ENCODE peak calls at places on chromosomes 13 and 19, in nine cellular contexts. O, J, E, S, P, M, H, X and A are unnamed samples. For H3K9me3, the result is how much of the 10 kb centered on the place peaks cover.

GRCh38 chr13:113630804-113631203 is 27.2 kb downstream of the ATP4B start:
- DNase-seq in O (no peak), J (no peak), E (no peak), S (no peak), P (peak), M (no peak), H (no peak), X (peak), A (no peak)

GRCh38 chr13:85771856-85772255 is 27.4 kb downstream of the SLITRK6 start:
- DNase-seq in O (no peak), J (no peak), E (no peak), S (no peak), P (no peak), M (no peak), H (no peak), X (no peak), A (no peak)

GRCh38 chr13:113393226-113393571 is 29.3 kb upstream of the GRTP1 start:
- DNase-seq in O (no peak), J (no peak), E (no peak), S (no peak), P (no peak), M (no peak), H (no peak), X (peak), A (no peak)

GRCh38 chr19:8368136-8368535 is 4.2 kb downstream of the ANGPTL4 start:
- DNase-seq in O (no peak), J (no peak), E (no peak), S (no peak), P (no peak), M (no peak), H (no peak), X (no peak), A (no peak)

GRCh38 chr19:49133621-49134454 is 14.5 kb downstream of the PPFIA3 start:
- DNase-seq in O (peak), J (peak), E (no peak), S (no peak), P (peak), M (peak), H (no peak), X (peak), A (peak)

GRCh38 chr19:10289167-10289835 is 451 bp upstream of the ICAM5 start:
- DNase-seq in O (peak), J (no peak), E (no peak), S (peak), P (no peak), M (peak), H (no peak), X (peak), A (no peak)

GRCh38 chr13:27770809-27771208 is 21.5 kb upstream of the GSX1 start:
- DNase-seq in O (no peak), J (no peak), E (no peak), S (no peak), P (no peak), M (peak), H (no peak), X (no peak), A (no peak)

GRCh38 chr19:5903054-5903501 is 512 bp downstream of the NDUFA11 start:
- DNase-seq in O (no peak), J (no peak), E (peak), S (no peak), P (no peak), M (no peak), H (no peak), X (no peak), A (no peak)

GRCh38 chr13:45207319-45207718 is 6.5 kb upstream of the KCTD4 start:
- DNase-seq in O (no peak), J (no peak), E (no peak), S (no peak), P (no peak), M (no peak), H (no peak), X (no peak), A (no peak)

GRCh38 chr19:2888739-2889224 is 11.9 kb upstream of the ZNF57 start:
- DNase-seq in O (peak), J (no peak), E (peak), S (peak), P (no peak), M (peak), H (no peak), X (peak), A (no peak)

GRCh38 chr19:45968626-45969025 is 5.0 kb downstream of the NOVA2 start:
- DNase-seq in O (no peak), J (no peak), E (no peak), S (no peak), P (no peak), M (no peak), H (no peak), X (no peak), A (no peak)

GRCh38 chr13:93776936-93777335 is 550.3 kb downstream of the GPC6 start:
- DNase-seq in O (no peak), J (no peak), E (no peak), S (no peak), P (no peak), M (no peak), H (no peak), X (no peak), A (no peak)

GRCh38 chr13:21913010-21913409 is 242.1 kb downstream of the FGF9 start:
- DNase-seq in O (no peak), J (no peak), E (peak), S (no peak), P (no peak), M (no peak), H (no peak), X (no peak), A (peak)

DNA sequence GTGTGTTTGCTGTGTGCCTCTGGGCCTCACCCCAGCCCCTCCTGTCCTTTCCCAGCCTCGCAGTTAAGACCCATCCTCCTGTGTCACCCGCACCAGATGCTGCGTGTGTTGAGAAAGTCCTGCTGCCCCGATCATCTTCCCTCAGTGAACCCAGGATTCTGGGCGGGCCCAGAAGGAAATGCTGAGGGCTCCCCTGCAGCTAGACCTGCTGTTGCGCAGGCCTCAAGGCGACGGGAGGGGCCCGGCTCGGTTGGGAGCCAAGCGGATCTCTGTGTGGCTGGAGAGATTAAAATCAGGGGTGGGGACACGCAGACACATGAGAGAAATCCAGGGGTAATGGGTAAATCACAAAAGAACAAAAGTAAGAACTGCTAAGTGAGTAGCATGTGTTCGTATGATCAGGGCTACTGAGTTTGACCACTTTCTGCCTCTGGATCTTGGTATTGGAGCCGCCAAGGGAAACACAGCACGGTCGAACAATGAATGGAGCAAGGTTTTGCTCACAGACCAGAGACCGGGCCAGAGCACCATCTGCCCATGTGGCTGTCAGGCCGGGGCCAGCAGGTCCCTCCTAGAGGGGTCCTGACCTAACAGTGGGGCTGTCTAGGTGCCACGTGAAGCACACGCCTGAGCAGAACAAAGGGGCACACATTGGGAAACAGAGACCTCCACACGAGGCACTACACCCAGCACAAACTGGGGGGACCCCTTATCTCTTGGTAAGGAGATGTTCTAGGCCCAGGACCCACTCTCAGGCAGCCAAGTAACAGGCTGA is 7.1 kb downstream of the ZSCAN1 start:
- DNase-seq in O (no peak), J (no peak), E (no peak), S (no peak), P (no peak), M (no peak), H (no peak), X (no peak), A (no peak)
- H3K9me3 ChIP-seq in O (half or more), J (under half), E (under half), S (under half), P (half or more), M (under half), H (half or more), X (under half), A (under half)

GRCh38 chr13:78020861-78021260 is 102.2 kb upstream of the EDNRB start:
- DNase-seq in O (no peak), J (no peak), E (peak), S (no peak), P (no peak), M (no peak), H (no peak), X (peak), A (peak)
- H3K9me3 ChIP-seq in O (under half), J (under half), E (under half), S (under half), P (under half), M (under half), H (under half), X (under half), A (under half)

GRCh38 chr19:50266041-50266440 is 62.6 kb downstream of the MYH14 start:
- DNase-seq in O (no peak), J (no peak), E (no peak), S (no peak), P (no peak), M (no peak), H (no peak), X (no peak), A (no peak)
- H3K9me3 ChIP-seq in O (under half), J (under half), E (under half), S (under half), P (under half), M (under half), H (under half), X (under half), A (under half)

GRCh38 chr19:37484406-37485115 is 15.4 kb downstream of the ZNF570 start:
- DNase-seq in O (no peak), J (no peak), E (no peak), S (no peak), P (no peak), M (no peak), H (no peak), X (no peak), A (no peak)
- H3K9me3 ChIP-seq in O (half or more), J (half or more), E (half or more), S (half or more), P (half or more), M (half or more), H (half or more), X (half or more), A (under half)